ENCODE peak calls at places on chromosomes 4 and X, in eight cellular contexts. C, R, I, E, V, K, W and H are unnamed samples.

GRCh38 chrX:136646602-136647239 is 1.2 kb upstream of the CD40LG start:
- DNase-seq in C (no peak), V (peak; percentile 12), K (no peak), E (peak; percentile 56), I (no peak), W (no peak), R (no peak), H (no peak)

GRCh38 chr4:1010522-1011021 is 854 bp upstream of the FGFRL1 start:
- DNase-seq in V (peak; percentile 44), R (peak; percentile 97), I (peak; percentile 67), C (no peak), K (no peak), E (peak; percentile 81), W (peak; percentile 65), H (peak; percentile 94)

GRCh38 chr4:83917572-83917971 is 381.7 kb downstream of the GPAT3 start:
- DNase-seq in W (no peak), E (no peak), K (no peak), C (no peak), V (no peak), I (no peak), R (peak; percentile 44), H (peak; percentile 16)

GRCh38 chrX:153765138-153766079 is 1.4 kb downstream of the PLXNB3 start:
- DNase-seq in E (peak; percentile 27), V (no peak), I (no peak), K (no peak), R (no peak), W (peak; percentile 30), C (peak; percentile 91), H (no peak)

GRCh38 chrX:141278306-141278705 is 36.0 kb upstream of the SPANXC start:
- DNase-seq in K (no peak), I (no peak), R (peak; percentile 24), E (no peak), V (no peak), C (peak; percentile 0), W (no peak), H (peak; percentile 0)

GRCh38 chr4:8905236-8905772 is 33.7 kb upstream of the HMX1 start:
- DNase-seq in V (no peak), C (no peak), R (no peak), I (no peak), E (no peak), W (no peak), K (no peak), H (no peak)

GRCh38 chrX:129632443-129632842 is 22.3 kb downstream of the APLN start:
- DNase-seq in I (no peak), K (peak; percentile 12), W (no peak), R (peak; percentile 57), E (no peak), V (no peak), C (no peak), H (no peak)

GRCh38 chr4:115883251-115883650 is 769.8 kb upstream of the NDST4 start:
- DNase-seq in W (no peak), R (no peak), I (no peak), K (peak; percentile 13), C (no peak), V (no peak), E (no peak), H (no peak)

GRCh38 chr4:75490155-75490554 is 24.0 kb downstream of the RCHY1 start:
- DNase-seq in V (no peak), C (no peak), R (peak; percentile 26), I (no peak), E (no peak), K (no peak), W (no peak), H (no peak)

GRCh38 chr4:151184523-151185458 is 85.4 kb downstream of the RPS3A start:
- DNase-seq in I (no peak), R (peak; percentile 37), E (no peak), C (no peak), V (no peak), W (no peak), K (no peak), H (peak; percentile 24)

GRCh38 chrX:133215747-133216146 is 2.4 kb downstream of the TFDP3 start:
- DNase-seq in I (no peak), K (no peak), R (peak; percentile 43), E (no peak), V (no peak), W (no peak), C (no peak), H (peak; percentile 7)

GRCh38 chrX:69153060-69153730 is 12.1 kb downstream of the PJA1 start:
- DNase-seq in C (peak; percentile 65), R (peak; percentile 75), W (no peak), V (no peak), K (no peak), E (no peak), I (no peak), H (peak; percentile 65)